ENCODE peak calls at places on chromosome 18, in four cellular contexts. Q is K562, N is HepG2, X is H1. V is an unnamed sample.

GRCh38 chr18:72460210-72460680 is 83.9 kb downstream of the CBLN2 start:
- DNase-seq in X (no peak), Q (no peak), N (no peak), V (peak)

GRCh38 chr18:6405237-6406074 is 9.3 kb downstream of the L3MBTL4 start:
- DNase-seq in X (no peak), N (peak), Q (no peak), V (no peak)

GRCh38 chr18:34595673-34596072 is 114.4 kb upstream of the DTNA start:
- DNase-seq in Q (no peak), N (peak), X (no peak), V (peak)

GRCh38 chr18:55577812-55578539 is 10.0 kb downstream of the TCF4 start:
- DNase-seq in N (no peak), X (no peak), Q (peak), V (no peak)

GRCh38 chr18:12886498-12887126 is 2.6 kb upstream of the PTPN2 start:
- DNase-seq in N (peak), X (no peak), Q (no peak), V (no peak)

GRCh38 chr18:22525313-22525712 is 107.6 kb upstream of the CTAGE1 start:
- DNase-seq in X (no peak), N (no peak), Q (no peak), V (no peak)

GRCh38 chr18:33720133-33720532 is 142.1 kb downstream of the ASXL3 start:
- DNase-seq in X (no peak), N (no peak), Q (no peak), V (no peak)

GRCh38 chr18:57234346-57234745 is 87.5 kb downstream of the BOD1L2 start:
- DNase-seq in Q (no peak), N (no peak), X (no peak), V (no peak)

GRCh38 chr18:62487161-62487560 is 35.7 kb upstream of the ZCCHC2 start:
- DNase-seq in X (no peak), N (no peak), Q (no peak), V (no peak)

GRCh38 chr18:62484941-62485340 is 37.9 kb upstream of the ZCCHC2 start:
- DNase-seq in X (no peak), Q (no peak), N (no peak), V (no peak)

GRCh38 chr18:62485684-62486083 is 37.1 kb upstream of the ZCCHC2 start:
- DNase-seq in N (peak), Q (peak), X (no peak), V (peak)

GRCh38 chr18:62490967-62491366 is 31.9 kb upstream of the ZCCHC2 start:
- DNase-seq in N (no peak), X (no peak), Q (no peak), V (no peak)

GRCh38 chr18:62486290-62486964 is 36.4 kb upstream of the ZCCHC2 start:
- DNase-seq in N (peak), Q (peak), X (no peak), V (peak)
- TF ChIP-seq JUN in N (no peak), Q (no peak), X (no peak), V (peak)

DNA sequence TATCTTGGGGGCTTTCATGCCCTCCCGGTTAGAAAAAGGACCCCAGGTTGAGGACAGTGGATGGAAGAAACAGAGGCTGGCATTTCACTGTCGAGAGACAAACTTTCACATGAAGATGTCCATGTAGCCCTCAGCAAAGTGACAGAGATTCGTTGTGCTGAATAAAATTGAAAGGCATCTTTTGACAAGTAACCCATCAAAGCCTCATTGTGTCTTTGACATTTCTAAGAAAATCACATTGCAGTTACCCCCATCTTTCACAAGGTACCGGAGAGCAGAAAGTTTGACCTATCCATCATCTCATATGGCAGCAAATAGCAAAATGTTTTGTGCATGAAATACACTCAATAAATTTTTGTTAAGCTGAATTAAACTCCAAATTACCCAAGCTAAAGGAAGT is 2.0 kb upstream of the MBP start:
- DNase-seq in N (no peak), Q (no peak), X (no peak), V (no peak)
- H3K9ac ChIP-seq in N (no peak), Q (no peak), X (no peak), V (no peak)

GRCh38 chr18:37252854-37253396 is 312.7 kb downstream of the CELF4 start:
- DNase-seq in X (no peak), Q (no peak), N (no peak), V (no peak)
- H2AFZ ChIP-seq in X (no peak), Q (no peak), N (no peak), V (no peak)

GRCh38 chr18:62379051-62379450 is 53.9 kb downstream of the TNFRSF11A start:
- DNase-seq in X (no peak), Q (no peak), N (no peak), V (no peak)
- TF ChIP-seq JUN in X (no peak), Q (no peak), N (no peak), V (no peak)

GRCh38 chr18:49817947-49818346 is 4.6 kb upstream of the ACAA2 start:
- DNase-seq in X (no peak), Q (no peak), N (no peak), V (no peak)
- H3K9ac ChIP-seq in X (no peak), Q (no peak), N (no peak), V (no peak)